ENCODE peak calls at places on chromosome 21, in five cellular contexts. P, H, V, Y and O are unnamed samples.

GRCh38 chr21:35411434-35411833 is 362.3 kb upstream of the RUNX1 start:
- DNase-seq in P (no peak), H (no peak), V (no peak), Y (no peak), O (no peak)

GRCh38 chr21:25509862-25510261 is 97.4 kb downstream of the MRPL39 start:
- DNase-seq in P (no peak), H (no peak), V (no peak), Y (no peak), O (no peak)

GRCh38 chr21:15638856-15639549 is 90.8 kb upstream of the USP25 start:
- DNase-seq in P (peak; percentile 89), H (no peak), V (no peak), Y (peak; percentile 48), O (no peak)

GRCh38 chr21:35048183-35048601 is 910 bp downstream of the RUNX1 start:
- DNase-seq in P (peak; percentile 16), H (no peak), V (peak; percentile 5), Y (no peak), O (no peak)

GRCh38 chr21:18000961-18001522 is 181.9 kb upstream of the C21orf91 start:
- DNase-seq in P (no peak), H (no peak), V (no peak), Y (no peak), O (no peak)

GRCh38 chr21:33880626-33881025 is 35.0 kb downstream of the ATP5PO start:
- DNase-seq in P (no peak), H (no peak), V (no peak), Y (no peak), O (no peak)

GRCh38 chr21:15978158-15978805 is 248.5 kb downstream of the USP25 start:
- DNase-seq in P (peak; percentile 4), H (no peak), V (no peak), Y (peak; percentile 54), O (peak; percentile 17)

GRCh38 chr21:27511241-27511640 is 544.4 kb upstream of the ADAMTS5 start:
- DNase-seq in P (no peak), H (no peak), V (no peak), Y (no peak), O (no peak)

GRCh38 chr21:30030416-30030815 is 90.6 kb upstream of the GRIK1 start:
- DNase-seq in P (no peak), H (no peak), V (no peak), Y (no peak), O (no peak)

GRCh38 chr21:17359781-17360180 is 153.1 kb upstream of the CXADR start:
- DNase-seq in P (peak; percentile 37), H (no peak), V (no peak), Y (no peak), O (no peak)

GRCh38 chr21:33267250-33267649 is 1.1 kb downstream of the IL10RB start:
- DNase-seq in P (no peak), H (no peak), V (no peak), Y (no peak), O (no peak)

GRCh38 chr21:20040768-20041167 is 957.4 kb upstream of the NCAM2 start:
- DNase-seq in P (no peak), H (no peak), V (no peak), Y (no peak), O (no peak)

GRCh38 chr21:36145259-36145658 is 10.4 kb downstream of the CBR3 start:
- DNase-seq in P (no peak), H (no peak), V (no peak), Y (no peak), O (no peak)

GRCh38 chr21:18370292-18370691 is 33.3 kb downstream of the TMPRSS15 start:
- DNase-seq in P (no peak), H (no peak), V (no peak), Y (no peak), O (no peak)

GRCh38 chr21:30463713-30464112 is 16.5 kb downstream of the KRTAP19-1 start:
- DNase-seq in P (peak; percentile 30), H (no peak), V (no peak), Y (no peak), O (no peak)

GRCh38 chr21:29104239-29104708 is 26.2 kb upstream of the MAP3K7CL start:
- DNase-seq in P (peak; percentile 3), H (no peak), V (no peak), Y (no peak), O (no peak)

GRCh38 chr21:35252831-35253230 is 203.7 kb upstream of the RUNX1 start:
- DNase-seq in P (no peak), H (no peak), V (no peak), Y (no peak), O (no peak)

GRCh38 chr21:26837539-26837938 is 7.7 kb downstream of the ADAMTS1 start:
- DNase-seq in P (no peak), H (no peak), V (no peak), Y (peak; percentile 32), O (no peak)

GRCh38 chr21:34306246-34306645 is 57.6 kb upstream of the KCNE2 start:
- DNase-seq in P (no peak), H (no peak), V (no peak), Y (no peak), O (no peak)

GRCh38 chr21:26850116-26850643 is 5.0 kb upstream of the ADAMTS1 start:
- DNase-seq in P (peak; percentile 66), H (no peak), V (no peak), Y (peak; percentile 76), O (no peak)

GRCh38 chr21:34795152-34796141 is 126.7 kb downstream of the CLIC6 start:
- DNase-seq in P (peak; percentile 88), H (no peak), V (no peak), Y (peak; percentile 67), O (no peak)

GRCh38 chr21:15627823-15628222 is 102.0 kb upstream of the USP25 start:
- DNase-seq in P (no peak), H (no peak), V (no peak), Y (no peak), O (no peak)

GRCh38 chr21:25997788-25998611 is 172.6 kb downstream of the APP start:
- DNase-seq in P (no peak), H (no peak), V (no peak), Y (peak; percentile 28), O (no peak)

GRCh38 chr21:14737922-14738321 is 191.8 kb upstream of the SAMSN1 start:
- DNase-seq in P (peak; percentile 74), H (no peak), V (peak; percentile 16), Y (peak; percentile 70), O (no peak)

GRCh38 chr21:34612557-34612956 is 2.4 kb downstream of the RCAN1 start:
- DNase-seq in P (peak; percentile 8), H (no peak), V (no peak), Y (peak; percentile 12), O (no peak)

GRCh38 chr21:27412530-27412929 is 445.6 kb upstream of the ADAMTS5 start:
- DNase-seq in P (no peak), H (no peak), V (no peak), Y (no peak), O (no peak)

GRCh38 chr21:28617300-28617699 is 375.4 kb downstream of the LTN1 start:
- DNase-seq in P (no peak), H (no peak), V (no peak), Y (no peak), O (no peak)

GRCh38 chr21:33811147-33812024 is 104.2 kb downstream of the ATP5PO start:
- DNase-seq in P (no peak), H (no peak), V (no peak), Y (no peak), O (no peak)

GRCh38 chr21:34702341-34702807 is 33.6 kb downstream of the CLIC6 start:
- DNase-seq in P (peak; percentile 81), H (no peak), V (peak; percentile 48), Y (peak; percentile 86), O (peak; percentile 81)

GRCh38 chr21:16594191-16594590 is 864.4 kb downstream of the USP25 start:
- DNase-seq in P (peak; percentile 50), H (no peak), V (no peak), Y (no peak), O (no peak)

DNA sequence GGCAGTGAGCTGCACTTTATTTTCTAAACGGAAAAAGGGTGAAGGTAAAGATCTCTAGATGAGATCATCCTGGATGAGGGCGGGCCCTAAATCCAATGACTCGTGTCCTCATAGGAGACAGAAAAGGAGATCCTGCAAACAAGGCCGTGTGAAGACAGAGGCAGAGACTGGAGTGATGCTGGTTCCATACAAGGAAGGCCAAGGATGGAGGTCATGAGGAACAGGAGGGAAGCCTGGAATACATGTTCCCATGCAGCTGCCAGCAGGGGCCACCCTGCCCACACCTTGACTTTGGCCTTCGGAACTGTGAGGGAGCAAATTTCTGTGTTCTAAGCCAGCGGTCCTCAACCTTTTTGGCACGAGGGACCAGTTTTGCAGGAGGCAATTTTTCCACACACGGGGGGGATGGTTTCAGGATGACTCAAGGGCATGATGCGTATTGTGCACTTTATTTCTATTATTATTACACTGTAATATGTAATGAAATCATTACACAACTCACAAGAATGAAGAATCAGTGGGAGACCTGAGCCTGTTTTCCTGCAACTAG is 94.3 kb downstream of the PSMG1 start:
- DNase-seq in P (peak; percentile 91), H (no peak), V (no peak), Y (peak; percentile 52), O (no peak)
- TF ChIP-seq CTCF in P (no peak), H (peak; percentile 12), V (peak; percentile 6), Y (peak; percentile 11), O (no peak)

GRCh38 chr21:42108554-42108885 is 37.4 kb downstream of the UMODL1 start:
- DNase-seq in P (no peak), H (no peak), V (no peak), Y (no peak), O (no peak)

GRCh38 chr21:42109473-42109872 is 38.4 kb downstream of the UMODL1 start:
- DNase-seq in P (no peak), H (no peak), V (no peak), Y (no peak), O (no peak)

GRCh38 chr21:42107177-42107880 is 36.2 kb downstream of the UMODL1 start:
- DNase-seq in P (no peak), H (no peak), V (no peak), Y (no peak), O (no peak)

GRCh38 chr21:42108941-42109340 is 37.8 kb downstream of the UMODL1 start:
- DNase-seq in P (no peak), H (no peak), V (no peak), Y (no peak), O (no peak)

GRCh38 chr21:42107881-42108553 is 36.9 kb downstream of the UMODL1 start:
- DNase-seq in P (peak; percentile 7), H (no peak), V (no peak), Y (peak; percentile 48), O (no peak)
- TF ChIP-seq CTCF in P (no peak), H (peak; percentile 82), V (peak; percentile 75), Y (peak; percentile 64), O (peak; percentile 85)

GRCh38 chr21:45225741-45226327 is 61.9 kb downstream of the POFUT2 start:
- DNase-seq in P (no peak), H (no peak), V (no peak), Y (no peak), O (no peak)
- TF ChIP-seq CTCF in P (no peak), H (no peak), V (no peak), Y (no peak), O (no peak)

GRCh38 chr21:37224861-37225260 is 42.3 kb downstream of the VPS26C start:
- DNase-seq in P (no peak), H (peak; percentile 59), V (no peak), Y (no peak), O (no peak)

GRCh38 chr21:37219766-37220432 is 47.2 kb downstream of the VPS26C start:
- DNase-seq in P (no peak), H (no peak), V (no peak), Y (peak; percentile 11), O (no peak)

GRCh38 chr21:37223804-37224345 is 43.3 kb downstream of the VPS26C start:
- DNase-seq in P (no peak), H (peak; percentile 49), V (no peak), Y (no peak), O (no peak)

GRCh38 chr21:37220981-37221664 is 46.0 kb downstream of the VPS26C start:
- DNase-seq in P (peak; percentile 93), H (peak; percentile 89), V (peak; percentile 78), Y (peak; percentile 94), O (no peak)

GRCh38 chr21:37220433-37220980 is 46.6 kb downstream of the VPS26C start:
- DNase-seq in P (peak; percentile 27), H (no peak), V (no peak), Y (peak; percentile 57), O (no peak)
- TF ChIP-seq CTCF in P (no peak), H (no peak), V (no peak), Y (no peak), O (peak; percentile 18)